ENCODE peak calls at places on chromosome 10, in four cellular contexts. I is H1, G is pancreas, H is GM23248. P is an unnamed sample. For H3K36me3, the result is how much of the 10 kb centered on the place peaks cover.

GRCh38 chr10:42934351-42934811 is 142.5 kb upstream of the RET start:
- DNase-seq in I (no peak), G (no peak), H (no peak), P (no peak)

GRCh38 chr10:22325272-22325947 is 4.5 kb downstream of the BMI1 start:
- DNase-seq in I (no peak), G (peak), H (peak), P (no peak)

GRCh38 chr10:123008379-123009104 is at the start of the genes ACADSB and IKZF5:
- DNase-seq in I (peak), G (peak), H (peak), P (peak)

GRCh38 chr10:92068900-92069299 is 145.3 kb downstream of the BTAF1 start:
- DNase-seq in I (no peak), G (no peak), H (peak), P (no peak)

GRCh38 chr10:43712821-43713584 is 64.3 kb upstream of the ZNF32 start:
- DNase-seq in I (no peak), G (no peak), H (peak), P (no peak)

GRCh38 chr10:85008493-85009181 is 680.2 kb downstream of the CCSER2 start:
- DNase-seq in I (no peak), G (no peak), H (no peak), P (no peak)

GRCh38 chr10:22612316-22612715 is 102.1 kb downstream of the PIP4K2A start:
- DNase-seq in I (no peak), G (no peak), H (no peak), P (no peak)

GRCh38 chr10:75083972-75084833 is 27.3 kb upstream of the SAMD8 start:
- DNase-seq in I (no peak), G (no peak), H (peak), P (no peak)

GRCh38 chr10:5559642-5560141 is 34.9 kb downstream of the CALML3 start:
- DNase-seq in I (no peak), G (no peak), H (peak), P (no peak)

GRCh38 chr10:70478191-70479160 is at the start of gene PALD1:
- DNase-seq in I (no peak), G (no peak), H (peak), P (no peak)

GRCh38 chr10:91838199-91838598 is 40.0 kb downstream of the TNKS2 start:
- DNase-seq in I (no peak), G (no peak), H (no peak), P (no peak)

GRCh38 chr10:126262971-126263370 is 125.3 kb downstream of the ADAM12 start:
- DNase-seq in I (no peak), G (no peak), H (peak), P (no peak)
- H3K4me3 ChIP-seq in I (no peak), G (no peak), H (no peak), P (no peak)

GRCh38 chr10:110512461-110513187 is 14.9 kb downstream of the DUSP5 start:
- DNase-seq in I (no peak), G (no peak), H (peak), P (no peak)

GRCh38 chr10:110516815-110517492 is 19.2 kb downstream of the DUSP5 start:
- DNase-seq in I (no peak), G (no peak), H (no peak), P (no peak)

GRCh38 chr10:110511734-110512449 is 14.2 kb downstream of the DUSP5 start:
- DNase-seq in I (no peak), G (no peak), H (peak), P (no peak)

GRCh38 chr10:110514848-110515247 is 17.1 kb downstream of the DUSP5 start:
- DNase-seq in I (no peak), G (no peak), H (no peak), P (no peak)

DNA sequence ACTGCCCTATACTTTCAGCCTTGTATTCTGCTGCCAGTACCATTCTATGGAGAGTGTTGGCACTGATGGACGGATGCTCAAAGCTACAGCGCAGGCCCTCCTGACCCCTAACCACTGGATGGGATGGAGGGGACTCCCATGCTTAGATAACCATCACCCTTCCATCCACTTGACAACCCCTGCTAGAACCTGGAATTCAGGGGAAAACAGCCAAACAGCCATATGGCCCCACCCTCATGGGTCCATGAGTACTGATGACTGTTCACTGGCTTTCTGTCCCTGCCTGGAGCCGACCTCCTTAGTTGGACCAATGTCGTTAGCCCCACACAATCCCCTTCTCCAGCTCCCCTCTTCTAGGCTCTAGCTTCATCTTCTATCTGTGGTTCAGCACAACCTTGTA is 16.2 kb downstream of the DUSP5 start:
- DNase-seq in I (no peak), G (no peak), H (no peak), P (no peak)
- H3K36me3 ChIP-seq in I (under half), G (under half), H (under half), P (under half)

GRCh38 chr10:25176421-25176968 is 1.7 kb downstream of the GPR158 start:
- DNase-seq in I (no peak), G (peak), H (peak), P (no peak)
- H3K4me3 ChIP-seq in I (peak), G (no peak), H (no peak), P (peak)

GRCh38 chr10:62402503-62402902 is 28.3 kb downstream of the ZNF365 start:
- DNase-seq in I (no peak), G (no peak), H (peak), P (no peak)
- H3K36me3 ChIP-seq in I (under half), G (under half), H (under half), P (under half)

GRCh38 chr10:110069502-110069982 is 61.8 kb downstream of the ADD3 start:
- DNase-seq in I (no peak), G (no peak), H (no peak), P (no peak)
- H3K4me3 ChIP-seq in I (no peak), G (no peak), H (peak), P (no peak)

GRCh38 chr10:48750019-48750418 is 65.3 kb downstream of the WDFY4 start:
- DNase-seq in I (no peak), G (no peak), H (no peak), P (no peak)
- H3K36me3 ChIP-seq in I (under half), G (under half), H (under half), P (under half)

GRCh38 chr10:435397-435796 is 254.1 kb downstream of the DIP2C start:
- DNase-seq in I (no peak), G (no peak), H (no peak), P (no peak)
- H3K4me3 ChIP-seq in I (no peak), G (no peak), H (no peak), P (no peak)